ENCODE peak calls at places on chromosomes 6 and 20, in six cellular contexts. M is SK-MEL-5, X is ascending aorta, W is pons, H is A172, Y is GM04504. J is an unnamed sample.

GRCh38 chr6:166830185-166830890 is 126.0 kb downstream of the RNASET2 start:
- DNase-seq in W (peak; percentile 72), H (no peak), M (no peak), Y (no peak), X (no peak), J (no peak)

GRCh38 chr6:118780728-118781127 is 113.2 kb upstream of the ASF1A start:
- DNase-seq in M (no peak), H (no peak), Y (no peak), X (no peak), W (no peak), J (no peak)

GRCh38 chr20:10924628-10925266 is 250.9 kb upstream of the JAG1 start:
- DNase-seq in M (no peak), X (no peak), H (peak; percentile 51), Y (peak; percentile 58), W (no peak), J (no peak)

GRCh38 chr6:159608961-159609673 is 83.9 kb downstream of the SOD2 start:
- DNase-seq in Y (no peak), W (no peak), M (peak; percentile 59), X (no peak), H (peak; percentile 5), J (no peak)

GRCh38 chr6:55886185-55886836 is 10.9 kb upstream of the BMP5 start:
- DNase-seq in X (no peak), H (peak; percentile 33), Y (no peak), M (peak; percentile 56), W (peak; percentile 39), J (no peak)

GRCh38 chr6:20684474-20684873 is 150.2 kb downstream of the CDKAL1 start:
- DNase-seq in Y (no peak), W (no peak), H (no peak), M (no peak), X (no peak), J (no peak)

GRCh38 chr6:32752580-32752979 is 10.8 kb downstream of the HLA-DQB2 start:
- DNase-seq in Y (no peak), H (peak; percentile 3), M (peak; percentile 35), W (no peak), X (no peak), J (no peak)

GRCh38 chr6:53042112-53042511 is 23.1 kb upstream of the FBXO9 start:
- DNase-seq in Y (peak; percentile 75), M (no peak), H (peak; percentile 79), X (no peak), W (no peak), J (no peak)

GRCh38 chr20:22106308-22106938 is 401.0 kb downstream of the PAX1 start:
- DNase-seq in W (peak; percentile 61), M (peak; percentile 60), H (no peak), X (no peak), Y (no peak), J (no peak)

GRCh38 chr6:169024047-169024660 is 229.5 kb downstream of the THBS2 start:
- DNase-seq in X (no peak), W (no peak), Y (no peak), M (no peak), H (no peak), J (peak; percentile 76)

GRCh38 chr20:49187330-49188100 is 619 bp downstream of the STAU1 start:
- DNase-seq in M (peak; percentile 7), Y (no peak), X (no peak), H (no peak), W (no peak), J (no peak)

GRCh38 chr20:36408219-36408618 is 102.1 kb downstream of the DLGAP4 start:
- DNase-seq in W (no peak), H (peak; percentile 82), Y (no peak), X (no peak), M (no peak), J (no peak)

GRCh38 chr6:139738801-139739490 is 364.5 kb upstream of the CITED2 start:
- DNase-seq in W (no peak), H (no peak), M (no peak), X (no peak), Y (no peak), J (no peak)

GRCh38 chr6:133707456-133707855 is 181.5 kb upstream of the TCF21 start:
- DNase-seq in W (peak; percentile 8), Y (peak; percentile 87), H (peak; percentile 45), M (peak; percentile 19), X (no peak), J (no peak)

GRCh38 chr6:41546866-41547798 is 951 bp downstream of the FOXP4 start:
- DNase-seq in W (no peak), X (no peak), Y (no peak), H (no peak), M (peak; percentile 20), J (no peak)

GRCh38 chr20:62887147-62887859 is 25.7 kb upstream of the TCFL5 start:
- DNase-seq in X (no peak), M (peak; percentile 31), H (peak; percentile 73), W (no peak), Y (peak; percentile 87), J (no peak)

GRCh38 chr6:47188588-47189021 is 121.1 kb downstream of the TNFRSF21 start:
- DNase-seq in W (no peak), X (no peak), M (no peak), Y (no peak), H (peak; percentile 74), J (no peak)

GRCh38 chr20:63703471-63703975 is 4.3 kb downstream of the ARFRP1 start:
- DNase-seq in X (peak; percentile 52), M (no peak), H (no peak), W (no peak), Y (no peak), J (no peak)

GRCh38 chr6:139820191-139820590 is 445.7 kb upstream of the CITED2 start:
- DNase-seq in H (peak; percentile 83), W (no peak), X (no peak), M (no peak), Y (peak; percentile 36), J (no peak)

GRCh38 chr6:151592449-151593169 is 98.8 kb downstream of the CCDC170 start:
- DNase-seq in X (no peak), H (no peak), M (no peak), Y (no peak), W (no peak), J (no peak)